ENCODE peak calls at places on chromosomes 6 and 20, in seven cellular contexts. Y is HCT116; D is ovary; F is endodermal cell; Q is CD8-positive, alpha-beta memory T cell; N is psoas muscle; R is skeletal muscle cell. G is an unnamed sample.

GRCh38 chr20:53839423-53840176 is 230.8 kb downstream of the BCAS1 start:
- DNase-seq in F (no peak), Q (peak), D (no peak), R (no peak), Y (no peak), N (no peak), G (peak)

GRCh38 chr20:38168791-38169589 is 3.9 kb upstream of the TGM2 start:
- DNase-seq in F (no peak), R (no peak), N (peak), D (no peak), Y (no peak), Q (no peak), G (peak)

GRCh38 chr6:166087848-166088247 is 79.8 kb downstream of the TBXT start:
- DNase-seq in R (no peak), N (no peak), Y (no peak), D (no peak), F (no peak), Q (no peak), G (no peak)

GRCh38 chr6:124962617-124963415 is 579 bp downstream of the RNF217 start:
- DNase-seq in R (no peak), N (peak), F (peak), D (peak), Y (no peak), Q (no peak), G (peak)

GRCh38 chr6:14951704-14952103 is 294.2 kb upstream of the JARID2 start:
- DNase-seq in D (no peak), Q (no peak), R (no peak), Y (no peak), F (peak), N (no peak), G (no peak)

GRCh38 chr6:27791182-27791939 is 120.8 kb downstream of the OR2B2 start:
- DNase-seq in Q (no peak), N (peak), F (peak), D (peak), R (peak), Y (peak), G (peak)

GRCh38 chr6:126307859-126308258 is 32.1 kb upstream of the CENPW start:
- DNase-seq in D (no peak), Y (no peak), N (peak), F (no peak), R (peak), Q (no peak), G (no peak)

GRCh38 chr6:157557541-157557940 is 176.6 kb downstream of the ZDHHC14 start:
- DNase-seq in F (no peak), Q (no peak), Y (no peak), N (no peak), D (no peak), R (no peak), G (no peak)

GRCh38 chr6:144728804-144729203 is 443.7 kb downstream of the UTRN start:
- DNase-seq in R (no peak), N (no peak), Q (no peak), D (no peak), Y (no peak), F (no peak), G (no peak)

GRCh38 chr6:100382031-100382430 is 82.7 kb downstream of the SIM1 start:
- DNase-seq in D (no peak), F (no peak), R (no peak), Y (no peak), Q (no peak), N (no peak), G (no peak)

GRCh38 chr6:169848946-169849345 is 97.5 kb downstream of the ERMARD start:
- DNase-seq in N (no peak), R (no peak), D (no peak), Y (no peak), F (peak), Q (no peak), G (no peak)

GRCh38 chr20:23399568-23400241 is 21.6 kb downstream of the NAPB start:
- DNase-seq in Q (no peak), D (no peak), N (no peak), R (no peak), F (no peak), Y (no peak), G (no peak)

GRCh38 chr20:13659288-13659687 is 20.6 kb upstream of the TASP1 start:
- DNase-seq in R (no peak), F (no peak), D (no peak), N (no peak), Y (no peak), Q (no peak), G (no peak)

GRCh38 chr6:33661118-33661838 is 40.2 kb downstream of the ITPR3 start:
- DNase-seq in F (no peak), N (no peak), D (no peak), R (no peak), Q (no peak), Y (no peak), G (peak)

GRCh38 chr6:36104836-36105235 is 25.5 kb upstream of the MAPK13 start:
- DNase-seq in Q (no peak), F (no peak), Y (no peak), N (no peak), R (no peak), D (no peak), G (no peak)

GRCh38 chr6:145214570-145214969 is 520.8 kb downstream of the EPM2A start:
- DNase-seq in R (no peak), Y (peak), Q (no peak), F (no peak), D (no peak), N (no peak), G (no peak)

GRCh38 chr6:154569136-154569862 is 58.8 kb upstream of the CNKSR3 start:
- DNase-seq in N (no peak), R (no peak), D (no peak), F (no peak), Q (no peak), Y (no peak), G (no peak)

GRCh38 chr20:57372157-57372556 is 19.0 kb upstream of the RBM38 start:
- DNase-seq in D (no peak), F (no peak), N (no peak), Q (no peak), R (no peak), Y (no peak), G (peak)

GRCh38 chr20:7161690-7162089 is 394.2 kb downstream of the BMP2 start:
- DNase-seq in Y (no peak), Q (no peak), F (peak), R (no peak), N (no peak), D (no peak), G (no peak)

GRCh38 chr6:41334482-41335023 is 855 bp upstream of the NCR2 start:
- DNase-seq in N (no peak), D (no peak), Q (no peak), R (no peak), Y (no peak), F (no peak), G (no peak)

GRCh38 chr20:32898721-32899120 is 40.0 kb downstream of the EFCAB8 start:
- DNase-seq in Y (no peak), N (no peak), Q (no peak), R (no peak), D (no peak), F (no peak), G (no peak)

GRCh38 chr6:34600796-34601195 is 44.7 kb upstream of the SPDEF start:
- DNase-seq in F (no peak), D (no peak), Q (no peak), N (no peak), Y (no peak), R (no peak), G (no peak)

GRCh38 chr20:24442909-24443308 is 26.5 kb upstream of the SYNDIG1 start:
- DNase-seq in Y (no peak), F (peak), Q (no peak), N (no peak), R (no peak), D (no peak), G (no peak)

GRCh38 chr20:38751360-38751976 is 3.2 kb downstream of the ACTR5 start:
- DNase-seq in D (no peak), N (no peak), Y (peak), F (no peak), R (no peak), Q (no peak), G (no peak)

GRCh38 chr20:15205719-15206118 is 868.3 kb upstream of the FLRT3 start:
- DNase-seq in D (no peak), Y (no peak), F (no peak), Q (no peak), R (no peak), N (no peak), G (no peak)

GRCh38 chr6:41587223-41587879 is 41.2 kb downstream of the FOXP4 start:
- DNase-seq in F (no peak), D (no peak), N (no peak), Q (no peak), R (no peak), Y (no peak), G (no peak)

GRCh38 chr20:24909086-24909780 is 39.8 kb upstream of the CST7 start:
- DNase-seq in F (no peak), Q (no peak), Y (no peak), N (no peak), R (no peak), D (no peak), G (no peak)

GRCh38 chr6:147077251-147077650 is 127.0 kb upstream of the STXBP5 start:
- DNase-seq in Q (no peak), Y (no peak), N (no peak), F (no peak), R (no peak), D (no peak), G (no peak)

GRCh38 chr20:6311841-6312655 is 189.2 kb upstream of the FERMT1 start:
- DNase-seq in F (no peak), R (no peak), Y (no peak), D (no peak), Q (no peak), N (no peak), G (no peak)

GRCh38 chr20:33437141-33437911 is 6.2 kb downstream of the SNTA1 start:
- DNase-seq in Y (no peak), R (no peak), N (peak), F (no peak), D (peak), Q (no peak), G (peak)

GRCh38 chr6:138499303-138499991 is at the start of gene NHSL1:
- DNase-seq in F (peak), Y (no peak), D (no peak), N (no peak), R (no peak), Q (no peak), G (no peak)

GRCh38 chr6:45447721-45448120 is 70.0 kb upstream of the SUPT3H start:
- DNase-seq in R (no peak), F (no peak), Q (no peak), N (no peak), Y (no peak), D (no peak), G (no peak)

GRCh38 chr6:84282566-84282965 is 55.1 kb upstream of the CEP162 start:
- DNase-seq in Y (no peak), F (no peak), Q (no peak), R (peak), N (peak), D (no peak), G (peak)

GRCh38 chr6:35370124-35370741 is 27.9 kb downstream of the PPARD start:
- DNase-seq in Q (no peak), N (peak), R (peak), Y (peak), D (peak), F (no peak), G (peak)

GRCh38 chr20:40651121-40651520 is 37.9 kb downstream of the MAFB start:
- DNase-seq in Q (no peak), Y (no peak), F (no peak), R (no peak), N (no peak), D (no peak), G (no peak)

GRCh38 chr6:30000156-30000791 is 57.9 kb downstream of the HLA-A start:
- DNase-seq in R (no peak), N (no peak), F (peak), Y (no peak), Q (no peak), D (no peak), G (no peak)

GRCh38 chr6:112683106-112683505 is 336.0 kb downstream of the RFPL4B start:
- DNase-seq in N (no peak), D (no peak), Q (no peak), R (no peak), F (no peak), Y (no peak), G (no peak)

GRCh38 chr6:34926655-34927054 is 37.6 kb downstream of the ANKS1A start:
- DNase-seq in R (no peak), Y (no peak), Q (no peak), D (no peak), N (no peak), F (no peak), G (no peak)

GRCh38 chr6:4466260-4466659 is 309.9 kb upstream of the CDYL start:
- DNase-seq in Q (no peak), F (no peak), R (no peak), N (no peak), Y (no peak), D (no peak), G (no peak)

DNA sequence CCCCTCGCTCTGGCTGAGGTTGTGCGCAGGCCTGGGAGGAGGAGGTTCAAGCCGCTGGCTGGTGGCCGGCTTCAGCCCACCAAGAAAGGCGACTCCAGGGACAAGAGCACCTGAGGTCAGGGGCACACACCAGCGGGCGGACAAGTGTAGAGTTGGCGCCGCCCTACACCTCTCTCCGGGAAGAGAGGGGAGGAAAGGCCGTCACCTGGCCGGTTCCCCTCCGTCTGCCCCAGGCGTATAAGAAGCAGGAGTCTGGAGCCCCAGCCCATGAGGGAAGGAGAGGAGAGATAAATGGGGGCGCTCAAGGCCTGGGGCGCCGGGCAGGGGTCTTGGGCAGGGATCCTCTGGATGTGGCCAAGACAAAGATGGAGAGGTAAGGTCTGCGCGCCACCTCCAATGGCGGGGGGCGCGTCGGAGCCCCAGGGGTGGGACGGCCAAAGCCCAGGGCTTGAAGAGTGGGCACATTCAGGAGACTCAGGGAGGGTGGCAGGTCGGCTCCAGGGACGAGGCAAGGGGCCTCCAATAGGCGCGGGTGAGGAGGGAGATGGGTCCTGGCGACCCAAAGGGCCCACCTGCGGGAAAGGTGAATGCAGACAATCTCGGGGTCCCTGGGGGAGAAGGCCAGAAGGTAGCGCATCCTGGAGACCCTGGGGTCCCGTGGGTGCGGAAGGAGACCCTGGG is 826 bp downstream of the RIMS4 start:
- DNase-seq in R (no peak), Q (no peak), F (peak), Y (no peak), D (no peak), N (no peak), G (peak)
- H3K4me3 ChIP-seq in R (no peak), Q (no peak), F (peak), Y (no peak), D (no peak), N (peak), G (peak)

GRCh38 chr6:161319231-161319630 is 45.4 kb upstream of the AGPAT4 start:
- DNase-seq in N (no peak), Y (no peak), Q (no peak), R (no peak), D (no peak), F (no peak), G (no peak)
- H3K4me3 ChIP-seq in N (no peak), Y (no peak), Q (no peak), R (no peak), D (no peak), F (no peak), G (no peak)

GRCh38 chr20:50320910-50321796 is 130.5 kb downstream of the CEBPB start:
- DNase-seq in F (peak), N (peak), Q (no peak), R (peak), D (peak), Y (peak), G (peak)
- H3K4me3 ChIP-seq in F (no peak), N (peak), Q (no peak), R (peak), D (peak), Y (peak), G (no peak)

GRCh38 chr6:10415593-10416480 is 963 bp upstream of the TFAP2A start:
- DNase-seq in F (no peak), R (no peak), N (no peak), Q (no peak), D (no peak), Y (no peak), G (no peak)

GRCh38 chr6:10416863-10417641 is 2.2 kb upstream of the TFAP2A start:
- DNase-seq in N (no peak), D (no peak), F (peak), Y (no peak), R (no peak), Q (no peak), G (no peak)

GRCh38 chr6:10417681-10418104 is 2.8 kb upstream of the TFAP2A start:
- DNase-seq in Q (no peak), F (peak), N (no peak), R (no peak), Y (no peak), D (no peak), G (no peak)

GRCh38 chr6:10414766-10415592 is at the start of gene TFAP2A:
- DNase-seq in D (no peak), N (no peak), Q (no peak), Y (no peak), R (no peak), F (peak), G (no peak)

GRCh38 chr6:10416516-10416862 is 1.6 kb upstream of the TFAP2A start:
- DNase-seq in D (no peak), F (no peak), R (no peak), N (no peak), Q (no peak), Y (no peak), G (no peak)
- H3K4me3 ChIP-seq in D (no peak), F (peak), R (no peak), N (no peak), Q (no peak), Y (no peak), G (no peak)

GRCh38 chr6:43339168-43339567 is 30.3 kb downstream of the ZNF318 start:
- DNase-seq in R (no peak), Q (no peak), F (no peak), Y (no peak), D (no peak), N (no peak), G (no peak)

GRCh38 chr6:43334466-43335095 is 26.0 kb upstream of the CRIP3 start:
- DNase-seq in R (peak), Q (no peak), F (peak), N (no peak), D (no peak), Y (peak), G (no peak)

GRCh38 chr6:43335469-43335868 is 26.8 kb upstream of the CRIP3 start:
- DNase-seq in N (no peak), Q (no peak), R (no peak), F (no peak), D (no peak), Y (no peak), G (no peak)

GRCh38 chr6:43338243-43338642 is 29.6 kb upstream of the CRIP3 start:
- DNase-seq in R (no peak), Y (no peak), N (no peak), D (no peak), Q (no peak), F (no peak), G (no peak)
- H3K4me3 ChIP-seq in R (no peak), Y (no peak), N (no peak), D (no peak), Q (no peak), F (no peak), G (no peak)

DNA sequence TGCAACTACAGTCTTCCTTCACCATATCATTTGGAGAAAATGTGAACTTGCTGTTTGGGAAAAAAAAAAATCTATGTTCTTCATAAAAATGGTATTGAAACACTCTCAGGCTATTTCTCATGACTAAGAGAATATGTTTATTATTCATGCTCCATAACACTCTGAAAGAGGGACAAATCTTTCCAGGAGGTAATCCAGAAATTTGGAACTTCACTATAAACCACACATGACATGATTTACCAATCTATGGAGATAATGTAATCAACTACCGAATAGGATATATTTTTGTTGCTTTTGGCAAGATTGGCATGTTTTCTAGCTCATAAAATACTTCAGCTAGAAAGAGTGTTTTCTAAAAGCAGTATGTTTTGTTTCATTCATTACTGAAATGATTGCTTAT is 56.3 kb downstream of the THEMIS start:
- DNase-seq in Y (no peak), D (no peak), F (no peak), Q (no peak), N (no peak), R (no peak), G (no peak)
- H3K4me3 ChIP-seq in Y (no peak), D (no peak), F (no peak), Q (no peak), N (no peak), R (no peak), G (no peak)

DNA sequence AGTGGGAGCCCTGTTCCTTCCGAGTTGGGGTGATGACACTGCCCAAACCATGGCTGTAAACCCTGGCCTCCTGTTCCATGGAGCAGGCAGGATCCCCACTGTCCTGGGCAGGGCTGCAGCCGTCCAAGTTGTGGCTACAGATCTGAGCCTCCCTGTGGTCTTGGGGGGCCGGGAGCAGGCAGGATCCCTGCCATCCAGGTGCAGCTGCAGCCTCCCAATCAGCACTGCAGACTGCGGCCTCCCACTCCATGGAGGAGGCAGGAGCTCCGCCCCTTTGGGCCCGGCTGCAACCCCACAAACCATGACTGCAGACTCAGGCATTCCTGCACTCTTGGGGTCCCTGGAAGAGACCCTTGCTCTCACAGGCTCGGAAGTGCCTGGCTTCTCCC is 872.1 kb upstream of the GJE1 start:
- DNase-seq in R (no peak), D (no peak), Y (no peak), N (no peak), Q (no peak), F (no peak), G (no peak)
- H3K4me3 ChIP-seq in R (no peak), D (no peak), Y (no peak), N (no peak), Q (no peak), F (no peak), G (no peak)

DNA sequence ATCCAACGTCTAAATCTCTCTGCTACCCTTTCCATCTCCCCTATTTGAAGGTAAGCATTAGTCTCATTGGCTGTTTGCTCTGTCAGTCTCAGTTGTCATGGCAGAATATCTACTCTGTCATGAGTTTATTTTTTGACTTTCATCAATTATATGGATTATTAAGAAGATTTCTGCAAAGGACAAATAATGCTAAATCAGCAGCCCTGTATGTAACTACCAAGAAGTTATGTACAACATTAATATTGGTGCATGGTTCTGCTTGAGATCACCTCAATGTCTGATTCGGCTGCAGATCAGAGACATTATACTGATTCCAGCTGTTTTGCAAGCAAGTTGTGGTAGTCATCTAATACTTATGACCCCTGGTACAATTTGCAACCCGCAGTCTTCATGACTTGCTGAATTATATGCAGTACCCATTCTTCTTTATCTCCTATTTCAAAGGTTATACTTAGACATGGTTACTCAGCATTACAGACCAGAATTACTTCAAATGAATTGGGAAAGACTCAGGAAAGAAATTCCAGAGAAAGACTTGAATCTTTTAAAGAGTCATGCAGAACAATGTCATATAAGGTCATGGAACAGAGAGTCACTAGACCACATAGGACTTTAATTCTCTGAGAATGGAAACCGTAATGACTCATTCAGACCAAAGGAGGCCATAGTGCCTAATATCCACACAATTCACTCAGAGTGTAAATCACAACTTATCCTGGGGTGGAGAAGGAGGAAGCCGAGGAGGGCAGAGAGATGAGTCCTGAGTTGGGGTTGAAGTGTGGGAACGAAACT is 201.4 kb downstream of the IBTK start:
- DNase-seq in N (no peak), Y (no peak), Q (no peak), F (no peak), R (peak), D (no peak), G (no peak)
- H3K4me3 ChIP-seq in N (no peak), Y (no peak), Q (no peak), F (no peak), R (no peak), D (no peak), G (no peak)

G was measured in right cardiac atrium.